ENCODE peak calls at places on chromosomes 16 and 17, in eight cellular contexts. X, A, D, V, U, J, B and C are unnamed samples.

GRCh38 chr17:40323731-40324650 is 15.0 kb downstream of the RARA start:
- DNase-seq in X (no peak), A (peak), D (no peak), V (no peak), U (no peak), J (no peak), B (no peak), C (peak)

GRCh38 chr16:83953796-83954576 is 946 bp downstream of the OSGIN1 start:
- DNase-seq in X (peak), A (no peak), D (no peak), V (no peak), U (peak), J (no peak), B (peak), C (peak)

GRCh38 chr17:49823614-49824013 is 24.3 kb downstream of the TAC4 start:
- DNase-seq in X (no peak), A (no peak), D (no peak), V (no peak), U (no peak), J (no peak), B (no peak), C (no peak)

GRCh38 chr17:42698736-42699414 is 16.5 kb downstream of the CNTNAP1 start:
- DNase-seq in X (no peak), A (no peak), D (peak), V (peak), U (no peak), J (no peak), B (no peak), C (peak)

GRCh38 chr16:3654249-3654991 is at the start of gene DNASE1:
- DNase-seq in X (peak), A (peak), D (peak), V (peak), U (peak), J (peak), B (peak), C (peak)

GRCh38 chr17:68512967-68513474 is 791 bp downstream of the PRKAR1A start:
- DNase-seq in X (peak), A (no peak), D (peak), V (no peak), U (no peak), J (peak), B (peak), C (peak)

GRCh38 chr16:49474741-49475140 is 101.1 kb downstream of the C16orf78 start:
- DNase-seq in X (no peak), A (no peak), D (no peak), V (peak), U (no peak), J (no peak), B (no peak), C (no peak)

GRCh38 chr17:58308173-58308984 is 20.2 kb downstream of the TSPOAP1 start:
- DNase-seq in X (peak), A (no peak), D (peak), V (no peak), U (no peak), J (no peak), B (peak), C (peak)

GRCh38 chr17:17325228-17325627 is 22.1 kb downstream of the NT5M start:
- DNase-seq in X (no peak), A (no peak), D (no peak), V (no peak), U (no peak), J (no peak), B (no peak), C (no peak)

GRCh38 chr17:50331085-50331791 is 14.7 kb upstream of the XYLT2 start:
- DNase-seq in X (no peak), A (no peak), D (no peak), V (peak), U (no peak), J (no peak), B (no peak), C (no peak)

GRCh38 chr17:73900516-73900915 is 256.3 kb upstream of the SDK2 start:
- DNase-seq in X (no peak), A (no peak), D (no peak), V (no peak), U (no peak), J (no peak), B (no peak), C (peak)

GRCh38 chr16:12646490-12647274 is 157.0 kb downstream of the CPPED1 start:
- DNase-seq in X (no peak), A (peak), D (peak), V (no peak), U (no peak), J (no peak), B (no peak), C (no peak)

GRCh38 chr17:65177901-65178300 is 40.7 kb downstream of the RGS9 start:
- DNase-seq in X (no peak), A (no peak), D (no peak), V (no peak), U (no peak), J (no peak), B (no peak), C (no peak)

GRCh38 chr17:50264263-50265113 is 9.8 kb upstream of the TMEM92 start:
- DNase-seq in X (peak), A (no peak), D (peak), V (peak), U (no peak), J (no peak), B (peak), C (peak)

GRCh38 chr16:21626659-21627277 is 25.6 kb downstream of the IGSF6 start:
- DNase-seq in X (no peak), A (no peak), D (peak), V (no peak), U (no peak), J (no peak), B (peak), C (no peak)

GRCh38 chr17:35372846-35373531 is 432 bp downstream of the SLFN11 start:
- DNase-seq in X (peak), A (peak), D (peak), V (peak), U (peak), J (no peak), B (no peak), C (peak)

GRCh38 chr17:58344047-58344790 is 7.8 kb downstream of the SUPT4H1 start:
- DNase-seq in X (no peak), A (peak), D (no peak), V (peak), U (no peak), J (no peak), B (no peak), C (no peak)

GRCh38 chr16:3484328-3485096 is 10.8 kb downstream of the C16orf90 start:
- DNase-seq in X (no peak), A (no peak), D (no peak), V (no peak), U (no peak), J (no peak), B (no peak), C (no peak)

GRCh38 chr17:75691371-75692290 is 24.5 kb downstream of the SAP30BP start:
- DNase-seq in X (no peak), A (no peak), D (no peak), V (no peak), U (peak), J (no peak), B (no peak), C (no peak)

GRCh38 chr16:67726106-67727034 is 7.3 kb upstream of the GFOD2 start:
- DNase-seq in X (no peak), A (no peak), D (no peak), V (peak), U (no peak), J (no peak), B (no peak), C (no peak)

GRCh38 chr17:32569171-32570080 is 82.6 kb downstream of the CDK5R1 start:
- DNase-seq in X (no peak), A (no peak), D (no peak), V (no peak), U (no peak), J (no peak), B (no peak), C (no peak)

GRCh38 chr17:72280881-72281280 is 160.1 kb downstream of the SOX9 start:
- DNase-seq in X (no peak), A (no peak), D (no peak), V (no peak), U (no peak), J (no peak), B (no peak), C (no peak)

GRCh38 chr17:32484041-32484461 is 2.7 kb upstream of the CDK5R1 start:
- DNase-seq in X (no peak), A (no peak), D (no peak), V (peak), U (no peak), J (no peak), B (peak), C (no peak)

GRCh38 chr17:15278381-15278780 is 13.3 kb upstream of the PMP22 start:
- DNase-seq in X (peak), A (no peak), D (no peak), V (no peak), U (no peak), J (no peak), B (no peak), C (no peak)

GRCh38 chr17:7095642-7096041 is 15.6 kb upstream of the CLEC10A start:
- DNase-seq in X (no peak), A (no peak), D (no peak), V (no peak), U (no peak), J (no peak), B (no peak), C (no peak)

GRCh38 chr16:8868272-8869211 is at the start of gene CARHSP1:
- DNase-seq in X (peak), A (peak), D (peak), V (peak), U (peak), J (peak), B (peak), C (peak)

GRCh38 chr16:72371307-72372081 is 199.5 kb upstream of the PMFBP1 start:
- DNase-seq in X (peak), A (no peak), D (no peak), V (no peak), U (no peak), J (peak), B (peak), C (peak)

GRCh38 chr17:81132197-81132540 is 33.1 kb upstream of the PVALEF start:
- DNase-seq in X (no peak), A (no peak), D (no peak), V (no peak), U (no peak), J (no peak), B (no peak), C (no peak)

GRCh38 chr17:81131486-81132196 is 33.7 kb upstream of the PVALEF start:
- DNase-seq in X (peak), A (no peak), D (no peak), V (peak), U (no peak), J (no peak), B (no peak), C (peak)

GRCh38 chr17:81134064-81134781 is 31.1 kb upstream of the PVALEF start:
- DNase-seq in X (no peak), A (no peak), D (no peak), V (no peak), U (no peak), J (no peak), B (no peak), C (no peak)

GRCh38 chr17:81130385-81131288 is 34.7 kb upstream of the PVALEF start:
- DNase-seq in X (no peak), A (no peak), D (no peak), V (peak), U (no peak), J (no peak), B (no peak), C (peak)

DNA sequence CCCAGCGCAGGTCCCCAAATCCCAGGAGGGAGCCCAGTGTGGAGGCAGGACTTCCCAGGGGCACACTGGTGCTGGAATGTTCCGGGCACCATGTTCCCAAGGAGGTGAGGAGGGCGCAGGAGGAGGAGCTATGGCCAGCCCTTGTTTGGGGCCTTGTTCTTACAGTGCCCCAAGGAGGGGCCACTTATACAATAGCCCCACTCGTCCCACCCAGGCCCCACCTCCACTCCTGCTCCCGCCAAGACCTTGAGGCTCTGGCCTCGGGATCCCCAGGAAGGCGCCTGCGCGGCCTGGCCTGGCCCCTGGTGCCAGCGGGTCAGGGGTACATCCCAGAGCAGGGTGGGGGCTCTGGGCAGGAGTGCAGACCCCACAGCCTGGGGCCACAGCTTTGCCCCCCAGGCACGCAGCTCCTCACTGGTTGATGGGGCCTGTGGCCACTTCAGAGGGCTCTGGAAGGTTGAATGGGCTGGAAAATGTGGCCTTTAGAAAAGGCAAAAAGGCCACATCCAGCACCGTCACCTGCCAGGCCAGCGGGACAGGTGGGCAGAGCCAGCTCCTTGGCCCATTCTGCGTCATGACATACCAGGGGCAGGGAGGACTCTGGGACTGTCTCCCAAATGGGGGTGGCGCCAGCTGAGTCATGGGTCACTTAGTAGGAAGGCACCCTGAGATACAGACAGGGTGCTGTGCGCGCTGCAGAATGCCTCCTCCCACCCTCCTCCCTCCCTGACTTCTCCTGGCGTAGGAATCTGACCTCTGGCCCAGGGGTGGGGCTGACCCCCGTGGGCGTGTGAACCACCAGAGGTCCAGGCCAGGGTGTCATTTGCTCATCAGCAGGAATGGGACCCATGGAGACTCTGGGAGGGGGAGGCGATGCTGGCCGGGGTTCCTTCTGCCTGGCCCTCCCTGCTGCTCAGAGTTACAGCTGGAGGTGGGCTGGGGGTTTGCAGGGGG is 32.3 kb upstream of the PVALEF start:
- DNase-seq in X (no peak), A (no peak), D (no peak), V (peak), U (no peak), J (no peak), B (no peak), C (peak)
- H3K4me3 ChIP-seq in X (no peak), A (no peak), D (no peak), V (peak), U (no peak), J (no peak), B (no peak), C (no peak)

GRCh38 chr17:45246338-45246737 is 15.6 kb downstream of the SPATA32 start:
- DNase-seq in X (no peak), A (no peak), D (no peak), V (no peak), U (no peak), J (no peak), B (no peak), C (no peak)
- H3K4me3 ChIP-seq in X (peak), A (no peak), D (no peak), V (no peak), U (no peak), J (no peak), B (no peak), C (peak)

GRCh38 chr16:10918294-10919002 is 23.8 kb downstream of the DEXI start:
- DNase-seq in X (peak), A (peak), D (peak), V (peak), U (peak), J (peak), B (peak), C (peak)
- H3K4me3 ChIP-seq in X (peak), A (no peak), D (no peak), V (no peak), U (no peak), J (no peak), B (no peak), C (no peak)

DNA sequence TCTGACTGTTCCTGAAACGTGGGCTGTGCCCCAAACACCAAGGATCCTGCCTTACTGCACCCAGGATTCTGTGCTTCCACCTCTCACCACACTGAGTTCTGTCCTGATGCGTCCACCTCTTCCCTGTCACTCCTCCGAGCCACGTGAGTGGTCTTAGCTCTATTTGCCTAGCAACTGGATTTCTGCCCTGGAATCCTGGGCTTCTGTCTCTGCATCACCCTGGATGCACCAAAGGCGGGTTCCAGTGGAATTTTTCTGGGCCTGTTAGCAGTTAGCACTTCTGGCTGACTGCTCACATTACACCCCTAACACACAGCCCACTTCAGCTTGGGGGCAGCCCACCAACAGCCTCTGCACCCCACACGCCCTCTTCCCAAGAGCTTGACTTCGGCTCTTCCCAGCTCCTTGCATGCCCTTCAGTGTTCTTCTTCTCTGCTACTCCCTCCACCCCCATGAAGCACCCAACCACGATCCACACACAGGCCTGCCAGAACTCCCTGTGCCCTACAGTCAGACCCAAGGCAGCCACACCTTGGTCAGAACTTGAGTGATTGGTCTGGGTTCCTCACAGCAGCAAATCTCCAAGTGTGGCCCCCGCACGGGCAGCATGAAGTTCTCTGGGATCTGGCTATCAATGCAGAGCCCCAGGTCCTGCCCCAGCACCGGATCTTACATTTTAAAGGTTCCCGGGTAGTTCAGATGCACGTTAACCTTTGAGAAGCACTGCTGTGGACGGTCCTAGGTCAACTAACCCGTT is 129.8 kb upstream of the RCVRN start:
- DNase-seq in X (no peak), A (no peak), D (no peak), V (no peak), U (no peak), J (no peak), B (no peak), C (no peak)
- H3K4me3 ChIP-seq in X (no peak), A (no peak), D (no peak), V (peak), U (no peak), J (no peak), B (no peak), C (no peak)

DNA sequence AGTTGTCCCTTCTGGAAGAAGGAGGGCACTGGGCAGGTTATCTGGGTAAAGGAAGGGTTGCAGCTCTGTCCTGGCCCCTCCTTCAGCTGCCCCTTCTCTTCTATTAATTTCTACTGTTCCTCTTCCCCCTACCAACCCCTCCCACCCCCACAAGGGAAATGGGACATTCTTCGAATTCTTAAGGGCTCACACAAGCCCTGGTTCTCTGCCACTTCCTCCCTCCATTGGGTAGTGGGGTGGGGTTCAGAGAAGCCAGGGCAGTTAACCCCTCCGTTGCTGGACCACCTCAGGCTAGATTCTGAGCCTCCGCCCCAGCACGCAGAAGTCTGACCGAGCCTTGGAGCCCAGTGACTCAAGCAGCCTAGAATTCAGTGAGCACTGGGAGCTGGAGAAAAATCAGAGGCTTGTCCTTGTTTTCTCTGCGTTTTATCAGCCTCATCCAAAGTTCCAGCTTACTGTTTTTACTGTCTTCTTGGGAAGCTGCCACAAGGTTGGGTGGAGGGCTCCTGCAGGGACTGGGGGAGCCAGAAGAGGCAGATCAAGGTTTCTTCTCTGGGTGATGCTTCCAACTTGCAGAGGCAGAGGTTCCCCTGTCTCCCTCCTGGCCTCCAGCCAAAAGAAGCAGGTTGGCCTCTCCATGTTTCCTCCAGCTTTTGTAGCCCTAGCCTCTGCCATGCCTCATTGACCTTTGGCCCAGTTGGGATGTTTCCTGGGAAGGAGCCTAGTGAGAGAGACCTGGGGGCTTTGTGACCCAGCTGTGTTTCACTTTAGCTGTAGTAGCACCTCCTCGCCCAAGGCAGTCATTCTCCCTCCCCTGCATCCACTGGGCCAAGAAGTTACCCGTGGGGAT is 10.2 kb downstream of the LASP1 start:
- DNase-seq in X (peak), A (peak), D (peak), V (no peak), U (peak), J (peak), B (peak), C (peak)
- H3K4me3 ChIP-seq in X (peak), A (peak), D (no peak), V (peak), U (no peak), J (no peak), B (no peak), C (no peak)